ENCODE peak calls at places on chromosomes 6 and 20, in six cellular contexts. One of them, this sample, is unnamed. For H3K36me3 and H3K4me1, the result is how much of the 10 kb centered on the place peaks cover.

GRCh38 chr6:105816875-105817274 is 269.3 kb upstream of the PRDM1 start:
- DNase-seq in uterus: no peak
- DNase-seq in lower lobe of right lung: no peak
- DNase-seq in cardiac muscle cell: no peak
- DNase-seq in hepatocyte: no peak
- DNase-seq in IMR-90: no peak
- DNase-seq in this sample: no peak

GRCh38 chr20:44540834-44541233 is 19.0 kb upstream of the SERINC3 start:
- DNase-seq in IMR-90: peak
- DNase-seq in cardiac muscle cell: peak
- DNase-seq in hepatocyte: no peak
- DNase-seq in uterus: no peak
- DNase-seq in lower lobe of right lung: no peak
- DNase-seq in this sample: no peak

GRCh38 chr6:88599561-88599960 is 363.9 kb downstream of the RNGTT start:
- DNase-seq in uterus: no peak
- DNase-seq in lower lobe of right lung: no peak
- DNase-seq in IMR-90: no peak
- DNase-seq in hepatocyte: no peak
- DNase-seq in cardiac muscle cell: no peak
- DNase-seq in this sample: no peak

GRCh38 chr6:34583461-34583860 is 27.3 kb upstream of the SPDEF start:
- DNase-seq in uterus: no peak
- DNase-seq in lower lobe of right lung: no peak
- DNase-seq in IMR-90: no peak
- DNase-seq in cardiac muscle cell: no peak
- DNase-seq in hepatocyte: no peak
- DNase-seq in this sample: peak

GRCh38 chr6:114108119-114109002 is 137.4 kb upstream of the HDAC2 start:
- DNase-seq in IMR-90: peak
- DNase-seq in uterus: peak
- DNase-seq in cardiac muscle cell: peak
- DNase-seq in hepatocyte: peak
- DNase-seq in lower lobe of right lung: peak
- DNase-seq in this sample: peak

GRCh38 chr20:17936791-17937687 is 31.6 kb downstream of the SNX5 start:
- DNase-seq in IMR-90: peak
- DNase-seq in cardiac muscle cell: peak
- DNase-seq in uterus: peak
- DNase-seq in hepatocyte: peak
- DNase-seq in lower lobe of right lung: peak
- DNase-seq in this sample: peak

GRCh38 chr6:136608991-136609390 is 58.8 kb upstream of the MAP7 start:
- DNase-seq in lower lobe of right lung: no peak
- DNase-seq in cardiac muscle cell: peak
- DNase-seq in hepatocyte: no peak
- DNase-seq in IMR-90: peak
- DNase-seq in uterus: no peak
- DNase-seq in this sample: no peak

GRCh38 chr6:113953346-113953745 is 17.6 kb downstream of the HDAC2 start:
- DNase-seq in IMR-90: peak
- DNase-seq in cardiac muscle cell: peak
- DNase-seq in hepatocyte: no peak
- DNase-seq in lower lobe of right lung: no peak
- DNase-seq in uterus: no peak
- DNase-seq in this sample: no peak

GRCh38 chr20:48012401-48012974 is 227.2 kb upstream of the SULF2 start:
- DNase-seq in uterus: no peak
- DNase-seq in IMR-90: peak
- DNase-seq in cardiac muscle cell: peak
- DNase-seq in hepatocyte: peak
- DNase-seq in lower lobe of right lung: no peak
- DNase-seq in this sample: no peak

GRCh38 chr20:43954704-43955243 is 40.1 kb downstream of the TOX2 start:
- DNase-seq in lower lobe of right lung: no peak
- DNase-seq in uterus: no peak
- DNase-seq in cardiac muscle cell: no peak
- DNase-seq in IMR-90: no peak
- DNase-seq in hepatocyte: no peak
- DNase-seq in this sample: no peak

GRCh38 chr20:3932277-3933073 is 43.3 kb downstream of the PANK2 start:
- DNase-seq in cardiac muscle cell: no peak
- DNase-seq in hepatocyte: no peak
- DNase-seq in lower lobe of right lung: no peak
- DNase-seq in IMR-90: peak
- DNase-seq in uterus: no peak
- DNase-seq in this sample: no peak

DNA sequence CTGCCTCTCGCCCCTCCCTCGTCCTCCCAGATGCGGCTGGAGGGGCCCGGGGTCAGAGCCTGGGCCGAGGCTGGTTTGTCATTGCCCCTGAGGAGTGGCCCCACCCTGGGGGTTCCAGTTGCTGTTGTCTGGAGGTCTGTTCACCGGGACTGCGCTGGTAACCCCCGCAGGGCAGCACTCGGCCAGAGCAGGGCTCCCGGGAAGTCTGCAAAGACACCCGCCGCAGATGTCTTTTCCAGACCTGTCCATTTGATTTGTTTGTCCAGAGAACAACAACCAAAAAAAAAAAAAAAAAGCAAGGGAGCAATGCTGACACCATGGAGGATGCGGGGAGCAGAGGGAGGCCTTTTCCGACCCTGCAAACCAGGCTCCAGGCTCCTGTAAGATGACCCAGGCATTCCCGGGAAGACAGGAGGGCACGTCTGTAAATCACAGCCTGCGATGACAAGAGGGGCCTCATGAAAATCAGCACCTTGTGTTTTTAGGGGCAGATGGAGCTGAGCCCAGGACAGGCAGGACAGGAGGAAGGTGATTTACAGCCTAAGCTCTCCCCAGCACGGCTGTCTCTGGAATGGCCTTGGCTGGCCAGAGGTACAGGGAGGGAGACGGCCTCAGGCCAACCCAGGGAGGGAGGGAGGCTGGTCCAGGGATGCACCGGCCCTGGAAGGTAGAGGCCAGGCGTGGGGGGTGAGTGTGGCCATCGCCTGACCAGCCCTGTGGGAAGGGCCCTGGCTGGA is 189.3 kb downstream of the ERMARD start:
- DNase-seq in cardiac muscle cell: no peak
- DNase-seq in lower lobe of right lung: no peak
- DNase-seq in uterus: peak
- DNase-seq in IMR-90: no peak
- DNase-seq in hepatocyte: no peak
- DNase-seq in this sample: no peak
- H3K4me3 ChIP-seq in cardiac muscle cell: no peak
- H3K4me3 ChIP-seq in lower lobe of right lung: no peak
- H3K4me3 ChIP-seq in uterus: no peak
- H3K4me3 ChIP-seq in IMR-90: no peak
- H3K4me3 ChIP-seq in hepatocyte: no peak
- H3K4me3 ChIP-seq in this sample: no peak

GRCh38 chr20:56614196-56614595 is 14.9 kb upstream of the TFAP2C start:
- DNase-seq in cardiac muscle cell: no peak
- DNase-seq in lower lobe of right lung: no peak
- DNase-seq in IMR-90: no peak
- DNase-seq in uterus: no peak
- DNase-seq in hepatocyte: no peak
- DNase-seq in this sample: no peak
- H3K36me3 ChIP-seq in cardiac muscle cell: under half
- H3K36me3 ChIP-seq in lower lobe of right lung: under half
- H3K36me3 ChIP-seq in IMR-90: under half
- H3K36me3 ChIP-seq in uterus: under half
- H3K36me3 ChIP-seq in hepatocyte: under half
- H3K36me3 ChIP-seq in this sample: under half

GRCh38 chr6:26478100-26478984 is 20.6 kb downstream of the BTN2A1 start:
- DNase-seq in lower lobe of right lung: no peak
- DNase-seq in IMR-90: no peak
- DNase-seq in uterus: no peak
- DNase-seq in cardiac muscle cell: no peak
- DNase-seq in hepatocyte: no peak
- DNase-seq in this sample: no peak

GRCh38 chr6:26476893-26477292 is 19.1 kb downstream of the BTN2A1 start:
- DNase-seq in cardiac muscle cell: no peak
- DNase-seq in hepatocyte: no peak
- DNase-seq in IMR-90: no peak
- DNase-seq in uterus: no peak
- DNase-seq in lower lobe of right lung: no peak
- DNase-seq in this sample: no peak

GRCh38 chr6:26475823-26476729 is 18.3 kb downstream of the BTN2A1 start:
- DNase-seq in lower lobe of right lung: no peak
- DNase-seq in cardiac muscle cell: no peak
- DNase-seq in hepatocyte: no peak
- DNase-seq in uterus: no peak
- DNase-seq in IMR-90: peak
- DNase-seq in this sample: no peak

GRCh38 chr6:26478985-26479278 is 21.2 kb upstream of the BTN1A1 start:
- DNase-seq in IMR-90: no peak
- DNase-seq in cardiac muscle cell: no peak
- DNase-seq in hepatocyte: no peak
- DNase-seq in lower lobe of right lung: no peak
- DNase-seq in uterus: no peak
- DNase-seq in this sample: no peak

DNA sequence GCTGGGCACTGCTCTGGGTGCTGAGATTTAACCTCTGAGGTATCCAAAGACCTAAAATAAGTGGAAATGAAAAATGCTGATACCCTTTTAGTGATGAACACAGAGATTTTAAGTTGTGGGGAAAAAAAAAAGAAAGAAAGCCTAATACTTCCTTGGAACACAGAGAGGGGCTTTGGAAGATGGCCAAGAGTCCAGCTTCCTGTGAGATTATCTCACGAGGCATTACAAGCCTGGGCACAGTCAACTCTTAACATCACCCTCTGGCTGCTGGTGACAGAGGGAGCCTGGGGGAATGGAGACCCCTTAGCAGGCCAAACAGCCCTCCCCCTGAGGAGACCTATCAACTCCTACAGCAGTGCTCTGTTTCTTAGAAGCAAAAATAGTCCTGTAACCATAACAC is 19.7 kb downstream of the BTN2A1 start:
- DNase-seq in IMR-90: no peak
- DNase-seq in hepatocyte: no peak
- DNase-seq in lower lobe of right lung: no peak
- DNase-seq in cardiac muscle cell: peak
- DNase-seq in uterus: no peak
- DNase-seq in this sample: no peak
- H3K4me1 ChIP-seq in IMR-90: under half
- H3K4me1 ChIP-seq in hepatocyte: under half
- H3K4me1 ChIP-seq in lower lobe of right lung: under half
- H3K4me1 ChIP-seq in cardiac muscle cell: under half
- H3K4me1 ChIP-seq in uterus: under half
- H3K4me1 ChIP-seq in this sample: under half

GRCh38 chr20:36050436-36051317 is 82.3 kb downstream of the CNBD2 start:
- DNase-seq in cardiac muscle cell: peak
- DNase-seq in hepatocyte: peak
- DNase-seq in lower lobe of right lung: peak
- DNase-seq in uterus: peak
- DNase-seq in IMR-90: peak
- DNase-seq in this sample: peak
- H3K4me3 ChIP-seq in cardiac muscle cell: peak
- H3K4me3 ChIP-seq in hepatocyte: peak
- H3K4me3 ChIP-seq in lower lobe of right lung: peak
- H3K4me3 ChIP-seq in uterus: peak
- H3K4me3 ChIP-seq in IMR-90: peak
- H3K4me3 ChIP-seq in this sample: peak

GRCh38 chr6:45457141-45457540 is 79.4 kb upstream of the SUPT3H start:
- DNase-seq in hepatocyte: no peak
- DNase-seq in lower lobe of right lung: no peak
- DNase-seq in cardiac muscle cell: no peak
- DNase-seq in uterus: no peak
- DNase-seq in IMR-90: no peak
- DNase-seq in this sample: no peak
- H3K36me3 ChIP-seq in hepatocyte: under half
- H3K36me3 ChIP-seq in lower lobe of right lung: under half
- H3K36me3 ChIP-seq in cardiac muscle cell: under half
- H3K36me3 ChIP-seq in uterus: under half
- H3K36me3 ChIP-seq in IMR-90: under half
- H3K36me3 ChIP-seq in this sample: under half

GRCh38 chr20:49415664-49416044 is 66.8 kb downstream of the KCNB1 start:
- DNase-seq in cardiac muscle cell: no peak
- DNase-seq in IMR-90: no peak
- DNase-seq in hepatocyte: no peak
- DNase-seq in lower lobe of right lung: no peak
- DNase-seq in uterus: no peak
- DNase-seq in this sample: no peak
- H3K4me1 ChIP-seq in cardiac muscle cell: under half
- H3K4me1 ChIP-seq in IMR-90: under half
- H3K4me1 ChIP-seq in hepatocyte: under half
- H3K4me1 ChIP-seq in lower lobe of right lung: under half
- H3K4me1 ChIP-seq in uterus: under half
- H3K4me1 ChIP-seq in this sample: under half

GRCh38 chr6:6996124-6996523 is 111.6 kb upstream of the RREB1 start:
- DNase-seq in hepatocyte: no peak
- DNase-seq in uterus: no peak
- DNase-seq in cardiac muscle cell: no peak
- DNase-seq in IMR-90: no peak
- DNase-seq in lower lobe of right lung: no peak
- DNase-seq in this sample: no peak
- H3K4me3 ChIP-seq in hepatocyte: no peak
- H3K4me3 ChIP-seq in uterus: no peak
- H3K4me3 ChIP-seq in cardiac muscle cell: no peak
- H3K4me3 ChIP-seq in IMR-90: no peak
- H3K4me3 ChIP-seq in lower lobe of right lung: no peak
- H3K4me3 ChIP-seq in this sample: no peak